ENCODE peak calls at places on chromosomes 3 and 15, in seven cellular contexts. H, F, W, L, Q, U and X are unnamed samples.

GRCh38 chr15:29449136-29449535 is 179.5 kb upstream of the NSMCE3 start:
- DNase-seq in H (no peak), F (no peak), W (no peak), L (no peak), Q (no peak), U (peak), X (peak)

GRCh38 chr3:141278196-141279073 is 46.8 kb downstream of the PXYLP1 start:
- DNase-seq in H (peak), F (no peak), W (no peak), L (no peak), Q (no peak), U (no peak), X (no peak)

GRCh38 chr15:99097441-99098410 is 7.2 kb upstream of the SYNM start:
- DNase-seq in H (no peak), F (no peak), W (no peak), L (no peak), Q (no peak), U (no peak), X (no peak)

GRCh38 chr3:182711261-182711683 is 82.0 kb upstream of the ATP11B start:
- DNase-seq in H (no peak), F (no peak), W (no peak), L (no peak), Q (no peak), U (no peak), X (no peak)

GRCh38 chr15:31905054-31905453 is 125.3 kb upstream of the CHRNA7 start:
- DNase-seq in H (no peak), F (no peak), W (no peak), L (no peak), Q (no peak), U (no peak), X (no peak)

GRCh38 chr15:72835289-72835890 is 51.8 kb upstream of the ADPGK start:
- DNase-seq in H (peak), F (peak), W (no peak), L (no peak), Q (no peak), U (peak), X (peak)

GRCh38 chr15:95259965-95260364 is 1028.6 kb downstream of the MCTP2 start:
- DNase-seq in H (peak), F (no peak), W (no peak), L (no peak), Q (no peak), U (no peak), X (no peak)

GRCh38 chr15:67504796-67505195 is 16.1 kb upstream of the C15orf61 start:
- DNase-seq in H (no peak), F (peak), W (peak), L (no peak), Q (no peak), U (no peak), X (no peak)

GRCh38 chr3:59388555-59389280 is 338.9 kb upstream of the CFAP20DC start:
- DNase-seq in H (no peak), F (no peak), W (no peak), L (no peak), Q (no peak), U (no peak), X (no peak)

GRCh38 chr3:123471106-123471505 is 22.2 kb upstream of the ADCY5 start:
- DNase-seq in H (no peak), F (no peak), W (no peak), L (no peak), Q (no peak), U (no peak), X (no peak)

GRCh38 chr15:75749820-75750219 is 37.2 kb upstream of the CSPG4 start:
- DNase-seq in H (no peak), F (no peak), W (no peak), L (no peak), Q (no peak), U (no peak), X (no peak)

GRCh38 chr15:92633418-92633817 is 22.2 kb downstream of the FAM174B start:
- DNase-seq in H (no peak), F (no peak), W (no peak), L (no peak), Q (no peak), U (no peak), X (no peak)

GRCh38 chr15:41629436-41629835 is 30.8 kb upstream of the MGA start:
- DNase-seq in H (no peak), F (no peak), W (no peak), L (no peak), Q (no peak), U (no peak), X (no peak)

GRCh38 chr3:175274056-175274455 is 414.9 kb downstream of the NAALADL2 start:
- DNase-seq in H (no peak), F (no peak), W (no peak), L (no peak), Q (no peak), U (no peak), X (no peak)

GRCh38 chr3:37540786-37541185 is 320.9 kb upstream of the CTDSPL start:
- DNase-seq in H (no peak), F (no peak), W (no peak), L (no peak), Q (no peak), U (no peak), X (no peak)

GRCh38 chr3:124415471-124415960 is 314.7 kb upstream of the UMPS start:
- DNase-seq in H (no peak), F (no peak), W (no peak), L (no peak), Q (no peak), U (no peak), X (no peak)

GRCh38 chr3:197811343-197811742 is 20.3 kb downstream of the LRCH3 start:
- DNase-seq in H (peak), F (no peak), W (peak), L (no peak), Q (peak), U (no peak), X (no peak)

GRCh38 chr15:40844543-40844981 is 714 bp downstream of the SPINT1 start:
- DNase-seq in H (no peak), F (no peak), W (no peak), L (no peak), Q (peak), U (no peak), X (peak)

GRCh38 chr15:76555247-76555646 is 218.7 kb downstream of the ISL2 start:
- DNase-seq in H (no peak), F (no peak), W (no peak), L (no peak), Q (no peak), U (no peak), X (no peak)

GRCh38 chr3:72338082-72338941 is 509.9 kb downstream of the SHQ1 start:
- DNase-seq in H (no peak), F (peak), W (peak), L (peak), Q (no peak), U (no peak), X (no peak)

GRCh38 chr3:23702198-23702597 is 103.6 kb upstream of the UBE2E1 start:
- DNase-seq in H (no peak), F (peak), W (no peak), L (no peak), Q (no peak), U (no peak), X (no peak)

GRCh38 chr3:24829011-24829581 is 334.4 kb upstream of the THRB start:
- DNase-seq in H (peak), F (no peak), W (no peak), L (peak), Q (peak), U (peak), X (no peak)

GRCh38 chr15:86608461-86608860 is 528.8 kb downstream of the AGBL1 start:
- DNase-seq in H (no peak), F (no peak), W (no peak), L (no peak), Q (peak), U (no peak), X (no peak)

GRCh38 chr3:38168988-38169363 is 3.6 kb downstream of the OXSR1 start:
- DNase-seq in H (no peak), F (no peak), W (peak), L (no peak), Q (no peak), U (no peak), X (no peak)

GRCh38 chr15:65759441-65759840 is 32.7 kb downstream of the DENND4A start:
- DNase-seq in H (no peak), F (no peak), W (no peak), L (no peak), Q (no peak), U (no peak), X (no peak)

GRCh38 chr3:155046935-155047334 is 33.2 kb upstream of the MME start:
- DNase-seq in H (no peak), F (no peak), W (no peak), L (no peak), Q (no peak), U (no peak), X (no peak)

GRCh38 chr3:170792511-170792910 is 77.5 kb downstream of the RPL22L1 start:
- DNase-seq in H (no peak), F (no peak), W (no peak), L (no peak), Q (no peak), U (no peak), X (no peak)

GRCh38 chr3:8286749-8287148 is 214.9 kb upstream of the LMCD1 start:
- DNase-seq in H (no peak), F (no peak), W (no peak), L (no peak), Q (no peak), U (no peak), X (no peak)

GRCh38 chr3:89845053-89845452 is 737.6 kb downstream of the EPHA3 start:
- DNase-seq in H (no peak), F (no peak), W (no peak), L (no peak), Q (no peak), U (no peak), X (no peak)

GRCh38 chr15:85597155-85597815 is 197.4 kb downstream of the KLHL25 start:
- DNase-seq in H (no peak), F (no peak), W (no peak), L (no peak), Q (no peak), U (no peak), X (peak)

GRCh38 chr3:11522953-11523792 is 120.5 kb downstream of the VGLL4 start:
- DNase-seq in H (no peak), F (no peak), W (no peak), L (no peak), Q (no peak), U (no peak), X (no peak)

GRCh38 chr3:15356186-15356585 is 23.8 kb upstream of the SH3BP5 start:
- DNase-seq in H (no peak), F (no peak), W (no peak), L (no peak), Q (no peak), U (no peak), X (no peak)

GRCh38 chr15:65333863-65334262 is 29.4 kb downstream of the RNU5B-1 start:
- DNase-seq in H (no peak), F (no peak), W (no peak), L (no peak), Q (no peak), U (no peak), X (no peak)

GRCh38 chr3:85572426-85572825 is 613.6 kb downstream of the CADM2 start:
- DNase-seq in H (peak), F (no peak), W (no peak), L (no peak), Q (no peak), U (no peak), X (no peak)

GRCh38 chr3:66153961-66154923 is 66.6 kb upstream of the SLC25A26 start:
- DNase-seq in H (peak), F (peak), W (peak), L (no peak), Q (no peak), U (no peak), X (no peak)
- H3K4me3 ChIP-seq in H (no peak), F (peak), W (peak), L (no peak), Q (peak), U (no peak), X (no peak)

GRCh38 chr3:50345008-50345407 is 524 bp downstream of the ZMYND10 start:
- DNase-seq in H (no peak), F (no peak), W (no peak), L (no peak), Q (no peak), U (no peak), X (no peak)
- H3K4me3 ChIP-seq in H (peak), F (no peak), W (peak), L (peak), Q (peak), U (no peak), X (peak)

GRCh38 chr3:9903238-9903624 is 583 bp downstream of the IL17RE start:
- DNase-seq in H (peak), F (peak), W (peak), L (no peak), Q (no peak), U (no peak), X (no peak)
- H3K4me3 ChIP-seq in H (no peak), F (no peak), W (peak), L (no peak), Q (peak), U (no peak), X (no peak)

GRCh38 chr3:185313693-185314246 is 49.2 kb upstream of the MAP3K13 start:
- DNase-seq in H (peak), F (no peak), W (no peak), L (no peak), Q (no peak), U (no peak), X (no peak)

GRCh38 chr3:185318136-185318535 is 44.8 kb upstream of the MAP3K13 start:
- DNase-seq in H (peak), F (peak), W (no peak), L (no peak), Q (no peak), U (no peak), X (no peak)

GRCh38 chr3:185319801-185320200 is 43.1 kb upstream of the MAP3K13 start:
- DNase-seq in H (no peak), F (no peak), W (no peak), L (no peak), Q (no peak), U (no peak), X (no peak)

GRCh38 chr3:185317674-185318073 is 45.3 kb upstream of the MAP3K13 start:
- DNase-seq in H (peak), F (peak), W (no peak), L (no peak), Q (no peak), U (no peak), X (no peak)

GRCh38 chr3:185316740-185317407 is 46.1 kb upstream of the MAP3K13 start:
- DNase-seq in H (peak), F (peak), W (no peak), L (no peak), Q (no peak), U (no peak), X (no peak)
- H3K4me3 ChIP-seq in H (no peak), F (no peak), W (no peak), L (peak), Q (no peak), U (no peak), X (no peak)

GRCh38 chr3:126263539-126263938 is 83.2 kb upstream of the ALDH1L1 start:
- DNase-seq in H (no peak), F (no peak), W (no peak), L (no peak), Q (no peak), U (no peak), X (no peak)
- H3K4me3 ChIP-seq in H (no peak), F (no peak), W (no peak), L (no peak), Q (no peak), U (no peak), X (no peak)

GRCh38 chr3:49903451-49904424 is at the start of gene MST1R:
- DNase-seq in H (peak), F (no peak), W (no peak), L (peak), Q (peak), U (peak), X (no peak)

GRCh38 chr3:49910409-49911123 is 6.9 kb upstream of the MST1R start:
- DNase-seq in H (no peak), F (no peak), W (no peak), L (no peak), Q (no peak), U (no peak), X (no peak)

GRCh38 chr3:49902511-49903345 is 945 bp downstream of the MST1R start:
- DNase-seq in H (no peak), F (no peak), W (no peak), L (no peak), Q (no peak), U (no peak), X (no peak)

GRCh38 chr3:49908378-49909199 is 4.9 kb upstream of the MST1R start:
- DNase-seq in H (no peak), F (no peak), W (no peak), L (no peak), Q (no peak), U (no peak), X (no peak)

GRCh38 chr3:49906004-49906860 is 2.6 kb upstream of the MST1R start:
- DNase-seq in H (peak), F (no peak), W (peak), L (peak), Q (peak), U (no peak), X (peak)
- H3K4me3 ChIP-seq in H (no peak), F (no peak), W (peak), L (peak), Q (peak), U (no peak), X (peak)

GRCh38 chr3:112117415-112117814 is 15.6 kb downstream of the GCSAM start:
- DNase-seq in H (no peak), F (no peak), W (no peak), L (no peak), Q (no peak), U (no peak), X (no peak)

GRCh38 chr3:112117826-112118571 is 15.0 kb downstream of the GCSAM start:
- DNase-seq in H (no peak), F (no peak), W (no peak), L (no peak), Q (no peak), U (no peak), X (peak)

GRCh38 chr3:112115161-112115739 is 17.8 kb downstream of the GCSAM start:
- DNase-seq in H (no peak), F (no peak), W (no peak), L (no peak), Q (no peak), U (no peak), X (no peak)

GRCh38 chr3:112115806-112116383 is 17.2 kb downstream of the GCSAM start:
- DNase-seq in H (no peak), F (no peak), W (no peak), L (no peak), Q (no peak), U (no peak), X (no peak)

GRCh38 chr3:112116777-112117186 is 16.3 kb downstream of the GCSAM start:
- DNase-seq in H (no peak), F (no peak), W (no peak), L (no peak), Q (no peak), U (no peak), X (no peak)
- H3K4me3 ChIP-seq in H (no peak), F (no peak), W (no peak), L (no peak), Q (peak), U (no peak), X (no peak)

DNA sequence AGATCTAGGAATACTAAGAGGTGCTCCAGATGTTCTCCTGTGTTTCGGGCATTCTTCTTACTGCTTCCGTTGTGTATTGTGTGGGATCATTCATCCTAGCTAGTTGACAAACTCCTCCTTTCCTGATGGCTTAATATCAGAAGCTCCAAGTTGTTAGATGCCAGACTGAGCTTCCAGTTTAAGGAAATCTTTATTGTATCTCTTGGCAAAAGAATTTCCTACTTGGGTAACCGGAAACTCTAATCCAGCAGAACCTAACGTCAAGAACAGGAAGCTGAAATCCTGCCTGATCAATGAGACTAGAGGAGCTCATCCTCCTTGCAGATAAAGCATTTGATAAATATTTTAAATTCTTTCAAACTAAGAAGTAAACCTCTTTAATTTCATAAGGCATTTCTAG is 27.7 kb upstream of the MYH15 start:
- DNase-seq in H (no peak), F (no peak), W (no peak), L (no peak), Q (no peak), U (no peak), X (no peak)
- H3K4me3 ChIP-seq in H (no peak), F (no peak), W (no peak), L (no peak), Q (no peak), U (no peak), X (no peak)